ENCODE peak calls at places on chromosomes 7 and 10, in eight cellular contexts. O is caudate nucleus, K is dermis microvascular lymphatic vessel endothelial cell, G is GM04504, M is left cardiac atrium, J is NCI-H69, C is AG09319, F is Daoy. A is an unnamed sample.

GRCh38 chr10:46549171-46550075 is 7.0 kb downstream of the GPRIN2 start:
- DNase-seq in M (peak; percentile 11), O (no peak), K (no peak), J (no peak), F (no peak), C (no peak), G (no peak), A (no peak)

GRCh38 chr7:77415822-77416620 is at the start of gene GSAP:
- DNase-seq in M (peak; percentile 58), J (peak; percentile 76), O (peak; percentile 27), F (peak; percentile 51), K (peak; percentile 19), C (no peak), G (no peak), A (no peak)

GRCh38 chr7:128431221-128431620 is 21.4 kb upstream of the IMPDH1 start:
- DNase-seq in M (no peak), G (no peak), K (peak; percentile 30), F (peak; percentile 89), C (no peak), J (peak; percentile 23), O (no peak), A (no peak)

GRCh38 chr7:105805619-105806018 is 70.8 kb downstream of the ATXN7L1 start:
- DNase-seq in F (peak; percentile 48), O (no peak), J (no peak), C (no peak), G (no peak), M (no peak), K (peak; percentile 36), A (no peak)

GRCh38 chr10:31739759-31740158 is 188.9 kb downstream of the ARHGAP12 start:
- DNase-seq in K (no peak), F (peak; percentile 48), O (no peak), C (peak; percentile 80), G (peak; percentile 94), M (no peak), J (no peak), A (no peak)

GRCh38 chr10:86899128-86899527 is 58.3 kb downstream of the MMRN2 start:
- DNase-seq in O (no peak), M (no peak), F (no peak), G (no peak), K (no peak), J (no peak), C (no peak), A (peak; percentile 3)

GRCh38 chr10:30436200-30436599 is 2.2 kb downstream of the MAP3K8 start:
- DNase-seq in C (peak; percentile 73), M (no peak), F (peak; percentile 74), K (no peak), G (no peak), J (peak; percentile 2), O (no peak), A (no peak)

GRCh38 chr7:4612939-4613841 is 68.9 kb upstream of the FOXK1 start:
- DNase-seq in K (peak; percentile 50), J (no peak), C (no peak), O (no peak), M (peak; percentile 38), G (no peak), F (peak; percentile 80), A (no peak)

GRCh38 chr7:71488308-71488707 is 356.4 kb downstream of the GALNT17 start:
- DNase-seq in K (peak; percentile 1), O (no peak), J (peak; percentile 61), C (peak; percentile 30), M (no peak), F (no peak), G (peak; percentile 36), A (no peak)

GRCh38 chr10:123327450-123327849 is 173.2 kb downstream of the BUB3 start:
- DNase-seq in K (no peak), G (no peak), C (no peak), F (no peak), O (no peak), J (no peak), M (no peak), A (no peak)